ENCODE peak calls at places on chromosome 17, in nine cellular contexts. One of them, this sample, is unnamed.

GRCh38 chr17:34841467-34841866 is 119.8 kb downstream of the CCT6B start:
- DNase-seq in spleen: no peak
- DNase-seq in stomach: no peak
- DNase-seq in transverse colon: no peak
- DNase-seq in NB4: peak; percentile 34
- DNase-seq in H54: no peak
- DNase-seq in body of pancreas: no peak
- DNase-seq in endothelial cell of umbilical vein: no peak
- DNase-seq in A549: no peak
- DNase-seq in this sample: no peak

GRCh38 chr17:1725642-1726511 is 1.4 kb downstream of the WDR81 start:
- DNase-seq in transverse colon: no peak
- DNase-seq in H54: no peak
- DNase-seq in stomach: no peak
- DNase-seq in NB4: no peak
- DNase-seq in A549: no peak
- DNase-seq in spleen: peak; percentile 77
- DNase-seq in endothelial cell of umbilical vein: no peak
- DNase-seq in body of pancreas: no peak
- DNase-seq in this sample: no peak

GRCh38 chr17:42055496-42055895 is 5.1 kb upstream of the C17orf113 start:
- DNase-seq in transverse colon: no peak
- DNase-seq in spleen: no peak
- DNase-seq in A549: no peak
- DNase-seq in endothelial cell of umbilical vein: no peak
- DNase-seq in body of pancreas: no peak
- DNase-seq in stomach: no peak
- DNase-seq in H54: peak; percentile 54
- DNase-seq in NB4: peak; percentile 45
- DNase-seq in this sample: no peak

GRCh38 chr17:35486920-35487727 is 38.6 kb upstream of the SLFN13 start:
- DNase-seq in H54: peak; percentile 52
- DNase-seq in NB4: peak; percentile 98
- DNase-seq in transverse colon: peak; percentile 53
- DNase-seq in spleen: peak; percentile 91
- DNase-seq in A549: no peak
- DNase-seq in stomach: peak; percentile 52
- DNase-seq in body of pancreas: peak; percentile 35
- DNase-seq in endothelial cell of umbilical vein: peak; percentile 11
- DNase-seq in this sample: peak; percentile 15

GRCh38 chr17:13017623-13018462 is at the start of gene ELAC2:
- DNase-seq in spleen: peak; percentile 98
- DNase-seq in body of pancreas: peak; percentile 97
- DNase-seq in H54: peak; percentile 86
- DNase-seq in stomach: peak; percentile 97
- DNase-seq in transverse colon: peak; percentile 97
- DNase-seq in endothelial cell of umbilical vein: peak; percentile 99
- DNase-seq in A549: peak; percentile 99
- DNase-seq in NB4: peak; percentile 99
- DNase-seq in this sample: peak; percentile 93

GRCh38 chr17:8894673-8895578 is 27.5 kb upstream of the PIK3R6 start:
- DNase-seq in NB4: peak; percentile 67
- DNase-seq in endothelial cell of umbilical vein: peak; percentile 59
- DNase-seq in H54: peak; percentile 66
- DNase-seq in body of pancreas: peak; percentile 66
- DNase-seq in transverse colon: peak; percentile 53
- DNase-seq in spleen: peak; percentile 71
- DNase-seq in stomach: peak; percentile 70
- DNase-seq in A549: peak; percentile 78
- DNase-seq in this sample: peak; percentile 70

GRCh38 chr17:17341452-17341851 is 38.3 kb downstream of the NT5M start:
- DNase-seq in stomach: no peak
- DNase-seq in transverse colon: no peak
- DNase-seq in body of pancreas: no peak
- DNase-seq in NB4: no peak
- DNase-seq in A549: no peak
- DNase-seq in endothelial cell of umbilical vein: no peak
- DNase-seq in spleen: no peak
- DNase-seq in H54: no peak
- DNase-seq in this sample: no peak

GRCh38 chr17:9790889-9791876 is at the start of gene DHRS7C:
- DNase-seq in H54: no peak
- DNase-seq in NB4: no peak
- DNase-seq in endothelial cell of umbilical vein: no peak
- DNase-seq in body of pancreas: no peak
- DNase-seq in transverse colon: no peak
- DNase-seq in spleen: no peak
- DNase-seq in stomach: no peak
- DNase-seq in A549: no peak
- DNase-seq in this sample: no peak

GRCh38 chr17:14341866-14342265 is 41.0 kb downstream of the HS3ST3B1 start:
- DNase-seq in transverse colon: no peak
- DNase-seq in H54: no peak
- DNase-seq in NB4: no peak
- DNase-seq in A549: no peak
- DNase-seq in spleen: no peak
- DNase-seq in body of pancreas: no peak
- DNase-seq in stomach: no peak
- DNase-seq in endothelial cell of umbilical vein: no peak
- DNase-seq in this sample: no peak

DNA sequence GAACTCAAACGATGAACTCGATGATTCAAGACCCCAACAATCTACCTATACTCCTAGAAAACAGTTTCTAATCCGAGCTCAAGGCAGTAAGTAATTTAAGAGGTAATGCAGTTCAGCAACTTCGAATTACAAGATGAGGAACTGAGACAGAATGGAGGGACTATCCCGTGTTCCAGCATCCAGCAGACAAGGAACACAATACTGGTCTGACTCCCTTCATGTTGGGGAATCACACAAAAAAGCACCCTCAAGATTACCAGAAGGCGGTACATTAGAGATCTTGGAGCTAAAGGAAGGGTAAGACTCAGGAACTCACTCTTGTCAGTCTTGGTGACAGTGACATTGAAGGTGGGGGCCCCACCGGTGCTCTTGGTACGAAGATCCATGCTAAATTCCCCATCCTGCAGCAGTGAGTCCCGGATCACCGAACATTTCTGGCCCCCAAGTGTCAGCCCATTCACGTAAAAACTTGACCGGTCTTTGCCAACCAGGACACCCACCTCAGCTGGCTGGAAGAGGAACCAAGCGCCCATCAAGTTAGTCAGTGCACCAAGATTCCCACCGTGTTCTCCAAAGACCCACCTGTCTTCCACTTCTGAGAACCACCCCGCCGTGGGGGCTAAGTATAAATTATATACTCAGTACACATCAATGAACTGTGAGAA is 1.9 kb downstream of the PFN1 start:
- DNase-seq in NB4: peak; percentile 21
- DNase-seq in A549: no peak
- DNase-seq in body of pancreas: no peak
- DNase-seq in stomach: no peak
- DNase-seq in H54: no peak
- DNase-seq in spleen: no peak
- DNase-seq in endothelial cell of umbilical vein: no peak
- DNase-seq in transverse colon: no peak
- DNase-seq in this sample: no peak
- TF ChIP-seq POLR2A in NB4: no peak
- TF ChIP-seq POLR2A in A549: no peak
- TF ChIP-seq POLR2A in body of pancreas: no peak
- TF ChIP-seq POLR2A in stomach: no peak
- TF ChIP-seq POLR2A in H54: no peak
- TF ChIP-seq POLR2A in spleen: no peak
- TF ChIP-seq POLR2A in endothelial cell of umbilical vein: no peak
- TF ChIP-seq POLR2A in transverse colon: peak; percentile 17
- TF ChIP-seq POLR2A in this sample: no peak

GRCh38 chr17:48728232-48729231 is at the start of gene HOXB13:
- DNase-seq in endothelial cell of umbilical vein: peak; percentile 36
- DNase-seq in body of pancreas: no peak
- DNase-seq in NB4: no peak
- DNase-seq in spleen: no peak
- DNase-seq in stomach: peak; percentile 37
- DNase-seq in A549: peak; percentile 88
- DNase-seq in transverse colon: peak; percentile 73
- DNase-seq in H54: peak; percentile 85
- DNase-seq in this sample: no peak
- TF ChIP-seq POLR2A in endothelial cell of umbilical vein: no peak
- TF ChIP-seq POLR2A in body of pancreas: no peak
- TF ChIP-seq POLR2A in NB4: no peak
- TF ChIP-seq POLR2A in spleen: no peak
- TF ChIP-seq POLR2A in stomach: no peak
- TF ChIP-seq POLR2A in A549: peak; percentile 36
- TF ChIP-seq POLR2A in transverse colon: peak; percentile 54
- TF ChIP-seq POLR2A in H54: no peak
- TF ChIP-seq POLR2A in this sample: no peak

DNA sequence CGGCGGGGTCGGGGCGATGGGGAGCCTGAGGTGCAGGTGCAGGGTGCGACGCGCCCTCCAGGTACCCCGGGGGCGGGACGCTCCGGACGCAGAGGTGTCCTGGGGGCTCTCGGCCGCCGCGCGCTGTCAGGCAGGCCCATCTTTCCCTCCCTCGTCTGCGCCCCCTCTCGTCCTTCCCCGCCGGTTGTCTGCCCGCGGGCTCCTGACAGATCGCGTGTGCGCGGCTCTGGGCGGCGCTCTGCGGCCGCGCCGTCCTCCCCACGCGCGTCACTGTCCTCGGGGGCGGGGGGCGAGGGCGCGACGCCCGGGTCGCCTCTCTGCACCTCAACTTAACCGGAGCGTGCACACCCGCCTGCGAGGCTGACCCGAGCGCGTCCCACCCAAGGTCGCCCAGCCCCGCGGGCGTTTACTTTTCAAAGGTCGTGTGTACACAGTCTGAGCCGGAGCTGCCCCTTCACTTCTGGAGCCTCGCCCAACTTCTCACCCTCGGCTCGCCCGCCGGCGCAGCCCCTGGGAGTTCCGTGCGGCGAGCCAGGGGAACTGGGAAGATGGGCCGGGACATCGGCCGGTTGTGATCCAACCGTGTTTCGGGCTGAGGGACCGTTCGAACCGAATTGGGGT is 512 bp downstream of the AKAP1 start:
- DNase-seq in A549: peak; percentile 61
- DNase-seq in stomach: peak; percentile 80
- DNase-seq in spleen: no peak
- DNase-seq in endothelial cell of umbilical vein: peak; percentile 54
- DNase-seq in H54: peak; percentile 57
- DNase-seq in transverse colon: peak; percentile 88
- DNase-seq in body of pancreas: peak; percentile 59
- DNase-seq in NB4: peak; percentile 68
- DNase-seq in this sample: peak; percentile 15
- TF ChIP-seq POLR2A in A549: no peak
- TF ChIP-seq POLR2A in stomach: no peak
- TF ChIP-seq POLR2A in spleen: no peak
- TF ChIP-seq POLR2A in endothelial cell of umbilical vein: no peak
- TF ChIP-seq POLR2A in H54: no peak
- TF ChIP-seq POLR2A in transverse colon: peak; percentile 70
- TF ChIP-seq POLR2A in body of pancreas: no peak
- TF ChIP-seq POLR2A in NB4: no peak
- TF ChIP-seq POLR2A in this sample: no peak

DNA sequence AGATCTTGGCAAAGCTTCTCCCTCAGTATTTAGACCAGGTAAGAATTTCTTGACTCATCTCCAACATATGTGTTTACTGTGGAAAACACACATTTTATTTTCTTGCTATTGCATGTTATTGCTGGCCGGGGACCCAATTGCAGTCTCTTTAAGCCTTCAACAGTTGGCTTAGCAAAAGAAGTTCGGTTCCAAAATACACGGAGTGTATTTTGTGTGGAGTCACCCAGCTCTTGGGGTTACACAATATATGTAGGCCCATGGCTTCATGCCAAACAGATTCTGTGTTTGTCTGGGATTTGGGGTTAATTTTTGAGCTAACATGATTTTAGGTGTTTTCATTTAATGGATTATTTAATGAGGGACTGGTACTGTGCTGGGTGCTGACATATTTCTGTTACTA is 4.0 kb downstream of the ALDH3A2 start:
- DNase-seq in transverse colon: no peak
- DNase-seq in H54: no peak
- DNase-seq in body of pancreas: no peak
- DNase-seq in endothelial cell of umbilical vein: no peak
- DNase-seq in NB4: no peak
- DNase-seq in A549: no peak
- DNase-seq in stomach: peak; percentile 37
- DNase-seq in spleen: no peak
- DNase-seq in this sample: no peak
- TF ChIP-seq POLR2A in transverse colon: no peak
- TF ChIP-seq POLR2A in H54: no peak
- TF ChIP-seq POLR2A in body of pancreas: no peak
- TF ChIP-seq POLR2A in endothelial cell of umbilical vein: no peak
- TF ChIP-seq POLR2A in NB4: no peak
- TF ChIP-seq POLR2A in A549: no peak
- TF ChIP-seq POLR2A in stomach: no peak
- TF ChIP-seq POLR2A in spleen: no peak
- TF ChIP-seq POLR2A in this sample: no peak

This sample was measured in tibial nerve.